ENCODE peak calls at places on chromosomes 11 and 22, in ten cellular contexts. One of them, this sample, is unnamed.
A peak's percentile ranks its signal among the peaks of the same experiment; 100 is the strongest.

GRCh38 chr11:61542024-61542461 is 33.5 kb downstream of the LRRC10B start:
- DNase-seq in aorta: no peak
- DNase-seq in sigmoid colon: no peak
- DNase-seq in OCI-LY7: no peak
- DNase-seq in Peyer's patch: no peak
- DNase-seq in substantia nigra: no peak
- DNase-seq in HepG2: no peak
- DNase-seq in AG04450: no peak
- DNase-seq in upper lobe of right lung: no peak
- DNase-seq in body of pancreas: no peak
- DNase-seq in this sample: no peak

GRCh38 chr22:27358096-27358870 is 443.3 kb downstream of the MN1 start:
- DNase-seq in aorta: no peak
- DNase-seq in sigmoid colon: no peak
- DNase-seq in OCI-LY7: no peak
- DNase-seq in Peyer's patch: no peak
- DNase-seq in substantia nigra: no peak
- DNase-seq in HepG2: no peak
- DNase-seq in AG04450: no peak
- DNase-seq in upper lobe of right lung: no peak
- DNase-seq in body of pancreas: no peak
- DNase-seq in this sample: no peak

GRCh38 chr11:117572671-117573070 is 224.3 kb downstream of the DSCAML1 start:
- DNase-seq in aorta: no peak
- DNase-seq in sigmoid colon: no peak
- DNase-seq in OCI-LY7: no peak
- DNase-seq in Peyer's patch: no peak
- DNase-seq in substantia nigra: no peak
- DNase-seq in HepG2: no peak
- DNase-seq in AG04450: no peak
- DNase-seq in upper lobe of right lung: peak; percentile 17
- DNase-seq in body of pancreas: no peak
- DNase-seq in this sample: no peak

GRCh38 chr11:130428271-130428670 is at the start of gene ADAMTS8:
- DNase-seq in aorta: no peak
- DNase-seq in sigmoid colon: no peak
- DNase-seq in OCI-LY7: no peak
- DNase-seq in Peyer's patch: no peak
- DNase-seq in substantia nigra: no peak
- DNase-seq in HepG2: no peak
- DNase-seq in AG04450: no peak
- DNase-seq in upper lobe of right lung: peak; percentile 65
- DNase-seq in body of pancreas: no peak
- DNase-seq in this sample: no peak

GRCh38 chr11:124209824-124210357 is 26.7 kb downstream of the OR10D3 start:
- DNase-seq in aorta: no peak
- DNase-seq in sigmoid colon: no peak
- DNase-seq in OCI-LY7: no peak
- DNase-seq in Peyer's patch: no peak
- DNase-seq in substantia nigra: no peak
- DNase-seq in HepG2: no peak
- DNase-seq in AG04450: no peak
- DNase-seq in upper lobe of right lung: no peak
- DNase-seq in body of pancreas: no peak
- DNase-seq in this sample: no peak

GRCh38 chr11:12900496-12900895 is 108.6 kb upstream of the RASSF10 start:
- DNase-seq in aorta: no peak
- DNase-seq in sigmoid colon: no peak
- DNase-seq in OCI-LY7: no peak
- DNase-seq in Peyer's patch: no peak
- DNase-seq in substantia nigra: no peak
- DNase-seq in HepG2: peak; percentile 40
- DNase-seq in AG04450: peak; percentile 55
- DNase-seq in upper lobe of right lung: no peak
- DNase-seq in body of pancreas: peak; percentile 36
- DNase-seq in this sample: no peak

GRCh38 chr22:43923191-43923590 is 414 bp upstream of the PNPLA3 start:
- DNase-seq in aorta: no peak
- DNase-seq in sigmoid colon: no peak
- DNase-seq in OCI-LY7: no peak
- DNase-seq in Peyer's patch: no peak
- DNase-seq in substantia nigra: no peak
- DNase-seq in HepG2: no peak
- DNase-seq in AG04450: no peak
- DNase-seq in upper lobe of right lung: no peak
- DNase-seq in body of pancreas: peak; percentile 3
- DNase-seq in this sample: no peak

GRCh38 chr11:66617148-66617814 is 851 bp downstream of the RBM14 start:
- DNase-seq in aorta: peak; percentile 93
- DNase-seq in sigmoid colon: peak; percentile 89
- DNase-seq in OCI-LY7: no peak
- DNase-seq in Peyer's patch: no peak
- DNase-seq in substantia nigra: no peak
- DNase-seq in HepG2: no peak
- DNase-seq in AG04450: no peak
- DNase-seq in upper lobe of right lung: peak; percentile 92
- DNase-seq in body of pancreas: peak; percentile 80
- DNase-seq in this sample: no peak

GRCh38 chr11:19087658-19088057 is 27.1 kb upstream of the MRGPRX2 start:
- DNase-seq in aorta: no peak
- DNase-seq in sigmoid colon: no peak
- DNase-seq in OCI-LY7: no peak
- DNase-seq in Peyer's patch: no peak
- DNase-seq in substantia nigra: no peak
- DNase-seq in HepG2: no peak
- DNase-seq in AG04450: no peak
- DNase-seq in upper lobe of right lung: no peak
- DNase-seq in body of pancreas: no peak
- DNase-seq in this sample: no peak

GRCh38 chr11:103532133-103532788 is 423.0 kb downstream of the DYNC2H1 start:
- DNase-seq in aorta: no peak
- DNase-seq in sigmoid colon: no peak
- DNase-seq in OCI-LY7: no peak
- DNase-seq in Peyer's patch: no peak
- DNase-seq in substantia nigra: no peak
- DNase-seq in HepG2: no peak
- DNase-seq in AG04450: peak; percentile 26
- DNase-seq in upper lobe of right lung: no peak
- DNase-seq in body of pancreas: no peak
- DNase-seq in this sample: no peak

GRCh38 chr22:24894220-24894975 is 52.1 kb downstream of the LHFPL7 start:
- DNase-seq in aorta: peak; percentile 91
- DNase-seq in sigmoid colon: peak; percentile 93
- DNase-seq in OCI-LY7: no peak
- DNase-seq in Peyer's patch: peak; percentile 86
- DNase-seq in substantia nigra: no peak
- DNase-seq in HepG2: peak; percentile 96
- DNase-seq in AG04450: peak; percentile 59
- DNase-seq in upper lobe of right lung: peak; percentile 90
- DNase-seq in body of pancreas: peak; percentile 98
- DNase-seq in this sample: no peak

GRCh38 chr22:26494506-26494905 is 10.8 kb downstream of the SRRD start:
- DNase-seq in aorta: no peak
- DNase-seq in sigmoid colon: no peak
- DNase-seq in OCI-LY7: no peak
- DNase-seq in Peyer's patch: no peak
- DNase-seq in substantia nigra: no peak
- DNase-seq in HepG2: no peak
- DNase-seq in AG04450: no peak
- DNase-seq in upper lobe of right lung: no peak
- DNase-seq in body of pancreas: no peak
- DNase-seq in this sample: no peak

GRCh38 chr11:105673089-105673488 is 63.2 kb downstream of the GRIA4 start:
- DNase-seq in aorta: peak; percentile 38
- DNase-seq in sigmoid colon: no peak
- DNase-seq in OCI-LY7: peak; percentile 7
- DNase-seq in Peyer's patch: peak; percentile 49
- DNase-seq in substantia nigra: no peak
- DNase-seq in HepG2: peak; percentile 12
- DNase-seq in AG04450: peak; percentile 34
- DNase-seq in upper lobe of right lung: no peak
- DNase-seq in body of pancreas: peak; percentile 2
- DNase-seq in this sample: no peak

GRCh38 chr11:68314886-68315580 is 2.6 kb downstream of the LRP5 start:
- DNase-seq in aorta: no peak
- DNase-seq in sigmoid colon: no peak
- DNase-seq in OCI-LY7: no peak
- DNase-seq in Peyer's patch: peak; percentile 81
- DNase-seq in substantia nigra: no peak
- DNase-seq in HepG2: peak; percentile 96
- DNase-seq in AG04450: no peak
- DNase-seq in upper lobe of right lung: no peak
- DNase-seq in body of pancreas: peak; percentile 49
- DNase-seq in this sample: no peak

GRCh38 chr11:68632802-68633201 is 51.5 kb upstream of the GAL start:
- DNase-seq in aorta: no peak
- DNase-seq in sigmoid colon: no peak
- DNase-seq in OCI-LY7: peak; percentile 79
- DNase-seq in Peyer's patch: peak; percentile 75
- DNase-seq in substantia nigra: no peak
- DNase-seq in HepG2: peak; percentile 67
- DNase-seq in AG04450: peak; percentile 16
- DNase-seq in upper lobe of right lung: no peak
- DNase-seq in body of pancreas: peak; percentile 45
- DNase-seq in this sample: no peak

GRCh38 chr11:134170177-134170908 is 53.4 kb downstream of the NCAPD3 start:
- DNase-seq in aorta: no peak
- DNase-seq in sigmoid colon: no peak
- DNase-seq in OCI-LY7: no peak
- DNase-seq in Peyer's patch: no peak
- DNase-seq in substantia nigra: no peak
- DNase-seq in HepG2: no peak
- DNase-seq in AG04450: no peak
- DNase-seq in upper lobe of right lung: no peak
- DNase-seq in body of pancreas: no peak
- DNase-seq in this sample: no peak

DNA sequence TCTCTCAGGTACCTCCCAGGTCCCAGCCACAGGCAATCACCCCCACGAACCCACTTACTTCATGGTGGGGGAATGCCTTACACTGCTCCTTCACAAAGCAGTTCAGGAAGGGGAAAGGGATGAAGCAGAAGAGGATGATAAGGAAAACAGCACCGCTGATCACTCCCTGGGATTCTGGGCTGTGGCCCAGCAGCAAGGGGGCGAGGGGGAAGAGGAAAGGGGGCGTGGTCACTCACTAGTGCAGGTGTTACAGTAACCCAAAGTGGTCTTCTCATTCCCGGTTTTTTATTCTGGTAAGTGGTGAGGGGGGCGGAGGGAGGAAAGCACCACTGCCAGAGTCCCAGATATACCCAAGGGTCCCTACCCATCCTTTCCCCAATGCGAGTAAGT is 698 bp downstream of the DPAGT1 start:
- DNase-seq in aorta: peak; percentile 41
- DNase-seq in sigmoid colon: no peak
- DNase-seq in OCI-LY7: no peak
- DNase-seq in Peyer's patch: no peak
- DNase-seq in substantia nigra: no peak
- DNase-seq in HepG2: no peak
- DNase-seq in AG04450: no peak
- DNase-seq in upper lobe of right lung: no peak
- DNase-seq in body of pancreas: no peak
- DNase-seq in this sample: no peak
- H3K27ac ChIP-seq in aorta: no peak overlapping the region
- H3K27ac ChIP-seq in sigmoid colon: peak overlapping the region; percentile 92
- H3K27ac ChIP-seq in OCI-LY7: peak overlapping the region; percentile 86
- H3K27ac ChIP-seq in Peyer's patch: peak overlapping the region; percentile 89
- H3K27ac ChIP-seq in substantia nigra: peak overlapping the region; percentile 74
- H3K27ac ChIP-seq in HepG2: peak overlapping the region; percentile 97
- H3K27ac ChIP-seq in AG04450: peak overlapping the region; percentile 93
- H3K27ac ChIP-seq in upper lobe of right lung: peak overlapping the region; percentile 98
- H3K27ac ChIP-seq in body of pancreas: no peak overlapping the region
- H3K27ac ChIP-seq in this sample: no peak overlapping the region

DNA sequence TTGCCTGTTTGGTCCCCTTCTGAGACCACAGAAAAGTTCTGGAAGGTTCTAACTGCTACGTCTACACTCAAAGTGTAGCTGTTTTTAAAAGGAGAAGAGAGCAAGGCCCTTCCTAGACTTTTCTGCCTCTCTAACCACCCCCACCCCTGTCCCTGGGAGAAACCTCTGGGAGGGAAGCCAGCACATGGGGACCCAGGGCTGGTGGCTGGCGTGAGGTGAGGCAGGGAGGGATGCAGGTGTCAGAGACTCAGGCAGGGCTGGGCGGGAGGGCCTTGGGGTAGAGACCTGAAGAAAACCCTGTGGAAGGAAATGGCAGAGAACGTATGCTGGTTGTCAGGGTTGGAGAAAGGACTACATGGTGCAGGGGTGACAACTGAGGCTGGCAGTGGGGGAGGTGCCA is 26.7 kb downstream of the ARRB1 start:
- DNase-seq in aorta: no peak
- DNase-seq in sigmoid colon: no peak
- DNase-seq in OCI-LY7: no peak
- DNase-seq in Peyer's patch: no peak
- DNase-seq in substantia nigra: no peak
- DNase-seq in HepG2: no peak
- DNase-seq in AG04450: no peak
- DNase-seq in upper lobe of right lung: no peak
- DNase-seq in body of pancreas: no peak
- DNase-seq in this sample: no peak
- H3K27ac ChIP-seq in aorta: no peak overlapping the region
- H3K27ac ChIP-seq in sigmoid colon: peak overlapping the region; percentile 57
- H3K27ac ChIP-seq in OCI-LY7: no peak overlapping the region
- H3K27ac ChIP-seq in Peyer's patch: no peak overlapping the region
- H3K27ac ChIP-seq in substantia nigra: peak overlapping the region; percentile 86
- H3K27ac ChIP-seq in HepG2: no peak overlapping the region
- H3K27ac ChIP-seq in AG04450: no peak overlapping the region
- H3K27ac ChIP-seq in upper lobe of right lung: no peak overlapping the region
- H3K27ac ChIP-seq in body of pancreas: peak overlapping the region; percentile 35
- H3K27ac ChIP-seq in this sample: peak overlapping the region; percentile 36

GRCh38 chr22:18034076-18034475 is 9.7 kb upstream of the MICAL3 start:
- DNase-seq in aorta: no peak
- DNase-seq in sigmoid colon: no peak
- DNase-seq in OCI-LY7: no peak
- DNase-seq in Peyer's patch: no peak
- DNase-seq in substantia nigra: no peak
- DNase-seq in HepG2: no peak
- DNase-seq in AG04450: no peak
- DNase-seq in upper lobe of right lung: no peak
- DNase-seq in body of pancreas: no peak
- DNase-seq in this sample: no peak
- H3K27ac ChIP-seq in aorta: peak overlapping the region; percentile 54
- H3K27ac ChIP-seq in sigmoid colon: peak overlapping the region; percentile 86
- H3K27ac ChIP-seq in OCI-LY7: no peak overlapping the region
- H3K27ac ChIP-seq in Peyer's patch: no peak overlapping the region
- H3K27ac ChIP-seq in substantia nigra: no peak overlapping the region
- H3K27ac ChIP-seq in HepG2: no peak overlapping the region
- H3K27ac ChIP-seq in AG04450: no peak overlapping the region
- H3K27ac ChIP-seq in upper lobe of right lung: no peak overlapping the region
- H3K27ac ChIP-seq in body of pancreas: no peak overlapping the region
- H3K27ac ChIP-seq in this sample: no peak overlapping the region

GRCh38 chr11:72122607-72123006 is 10.1 kb upstream of the ANAPC15 start:
- DNase-seq in aorta: no peak
- DNase-seq in sigmoid colon: no peak
- DNase-seq in OCI-LY7: no peak
- DNase-seq in Peyer's patch: no peak
- DNase-seq in substantia nigra: no peak
- DNase-seq in HepG2: no peak
- DNase-seq in AG04450: no peak
- DNase-seq in upper lobe of right lung: no peak
- DNase-seq in body of pancreas: no peak
- DNase-seq in this sample: no peak
- H3K27ac ChIP-seq in aorta: no peak overlapping the region
- H3K27ac ChIP-seq in sigmoid colon: no peak overlapping the region
- H3K27ac ChIP-seq in OCI-LY7: no peak overlapping the region
- H3K27ac ChIP-seq in Peyer's patch: no peak overlapping the region
- H3K27ac ChIP-seq in substantia nigra: no peak overlapping the region
- H3K27ac ChIP-seq in HepG2: no peak overlapping the region
- H3K27ac ChIP-seq in AG04450: no peak overlapping the region
- H3K27ac ChIP-seq in upper lobe of right lung: no peak overlapping the region
- H3K27ac ChIP-seq in body of pancreas: no peak overlapping the region
- H3K27ac ChIP-seq in this sample: no peak overlapping the region